ENCODE peak calls at places on chromosomes 6 and 20, in six cellular contexts. One of them, this sample, is unnamed.

GRCh38 chr20:63007722-63008488 is 1.1 kb upstream of the BHLHE23 start:
- DNase-seq in HL-60: no peak
- DNase-seq in aorta: no peak
- DNase-seq in hypothalamus: no peak
- DNase-seq in NCI-H1930: no peak
- DNase-seq in colonic mucosa: no peak
- DNase-seq in this sample: no peak

GRCh38 chr20:32918296-32918695 is 59.6 kb downstream of the EFCAB8 start:
- DNase-seq in aorta: peak
- DNase-seq in colonic mucosa: peak
- DNase-seq in hypothalamus: no peak
- DNase-seq in HL-60: no peak
- DNase-seq in NCI-H1930: no peak
- DNase-seq in this sample: no peak

GRCh38 chr20:45445805-45446562 is 23.6 kb upstream of the WFDC2 start:
- DNase-seq in aorta: no peak
- DNase-seq in colonic mucosa: peak
- DNase-seq in HL-60: no peak
- DNase-seq in NCI-H1930: no peak
- DNase-seq in hypothalamus: no peak
- DNase-seq in this sample: no peak

GRCh38 chr6:10418862-10419748 is 4.2 kb upstream of the TFAP2A start:
- DNase-seq in HL-60: no peak
- DNase-seq in NCI-H1930: no peak
- DNase-seq in hypothalamus: no peak
- DNase-seq in colonic mucosa: no peak
- DNase-seq in aorta: no peak
- DNase-seq in this sample: no peak

GRCh38 chr6:169668203-169668847 is 33.5 kb downstream of the WDR27 start:
- DNase-seq in aorta: no peak
- DNase-seq in HL-60: no peak
- DNase-seq in hypothalamus: no peak
- DNase-seq in colonic mucosa: no peak
- DNase-seq in NCI-H1930: no peak
- DNase-seq in this sample: no peak

GRCh38 chr20:10910535-10911239 is 236.9 kb upstream of the JAG1 start:
- DNase-seq in hypothalamus: no peak
- DNase-seq in colonic mucosa: no peak
- DNase-seq in HL-60: no peak
- DNase-seq in NCI-H1930: no peak
- DNase-seq in aorta: no peak
- DNase-seq in this sample: peak

GRCh38 chr6:99151634-99152344 is 197.7 kb downstream of the FAXC start:
- DNase-seq in HL-60: no peak
- DNase-seq in NCI-H1930: peak
- DNase-seq in colonic mucosa: peak
- DNase-seq in hypothalamus: no peak
- DNase-seq in aorta: no peak
- DNase-seq in this sample: peak

GRCh38 chr6:36126553-36127458 is 3.5 kb upstream of the MAPK13 start:
- DNase-seq in aorta: no peak
- DNase-seq in HL-60: no peak
- DNase-seq in NCI-H1930: no peak
- DNase-seq in colonic mucosa: no peak
- DNase-seq in hypothalamus: no peak
- DNase-seq in this sample: no peak

GRCh38 chr20:44888226-44889103 is 3.0 kb downstream of the YWHAB start:
- DNase-seq in colonic mucosa: no peak
- DNase-seq in aorta: no peak
- DNase-seq in HL-60: no peak
- DNase-seq in hypothalamus: no peak
- DNase-seq in NCI-H1930: no peak
- DNase-seq in this sample: no peak

GRCh38 chr6:51765230-51765629 is 322.2 kb downstream of the PKHD1 start:
- DNase-seq in aorta: no peak
- DNase-seq in colonic mucosa: no peak
- DNase-seq in NCI-H1930: no peak
- DNase-seq in hypothalamus: no peak
- DNase-seq in HL-60: no peak
- DNase-seq in this sample: no peak

GRCh38 chr6:77124604-77125003 is 338.7 kb downstream of the HTR1B start:
- DNase-seq in NCI-H1930: no peak
- DNase-seq in colonic mucosa: no peak
- DNase-seq in hypothalamus: no peak
- DNase-seq in HL-60: no peak
- DNase-seq in aorta: no peak
- DNase-seq in this sample: no peak

GRCh38 chr20:728022-728944 is 40.0 kb downstream of the SLC52A3 start:
- DNase-seq in aorta: peak
- DNase-seq in colonic mucosa: peak
- DNase-seq in NCI-H1930: peak
- DNase-seq in hypothalamus: no peak
- DNase-seq in HL-60: peak
- DNase-seq in this sample: peak

GRCh38 chr20:8777866-8778265 is 291.0 kb upstream of the PLCB4 start:
- DNase-seq in colonic mucosa: no peak
- DNase-seq in HL-60: no peak
- DNase-seq in hypothalamus: no peak
- DNase-seq in NCI-H1930: no peak
- DNase-seq in aorta: no peak
- DNase-seq in this sample: no peak

GRCh38 chr6:46453756-46454316 is 37.4 kb downstream of the RCAN2 start:
- DNase-seq in NCI-H1930: no peak
- DNase-seq in HL-60: no peak
- DNase-seq in aorta: no peak
- DNase-seq in hypothalamus: no peak
- DNase-seq in colonic mucosa: no peak
- DNase-seq in this sample: no peak

GRCh38 chr6:145086197-145086596 is 649.1 kb downstream of the EPM2A start:
- DNase-seq in HL-60: peak
- DNase-seq in colonic mucosa: no peak
- DNase-seq in hypothalamus: no peak
- DNase-seq in NCI-H1930: no peak
- DNase-seq in aorta: no peak
- DNase-seq in this sample: no peak

GRCh38 chr6:141169419-141169818 is 963.3 kb upstream of the GJE1 start:
- DNase-seq in aorta: no peak
- DNase-seq in HL-60: no peak
- DNase-seq in NCI-H1930: no peak
- DNase-seq in colonic mucosa: no peak
- DNase-seq in hypothalamus: no peak
- DNase-seq in this sample: no peak

GRCh38 chr6:136612666-136613389 is 62.6 kb upstream of the MAP7 start:
- DNase-seq in aorta: no peak
- DNase-seq in colonic mucosa: no peak
- DNase-seq in NCI-H1930: no peak
- DNase-seq in HL-60: no peak
- DNase-seq in hypothalamus: no peak
- DNase-seq in this sample: no peak

GRCh38 chr6:160435935-160436334 is 87.8 kb downstream of the SLC22A3 start:
- DNase-seq in NCI-H1930: no peak
- DNase-seq in HL-60: no peak
- DNase-seq in colonic mucosa: no peak
- DNase-seq in aorta: no peak
- DNase-seq in hypothalamus: no peak
- DNase-seq in this sample: no peak

GRCh38 chr6:13446371-13446770 is 41.0 kb downstream of the GFOD1 start:
- DNase-seq in hypothalamus: no peak
- DNase-seq in NCI-H1930: no peak
- DNase-seq in aorta: no peak
- DNase-seq in HL-60: no peak
- DNase-seq in colonic mucosa: no peak
- DNase-seq in this sample: no peak

GRCh38 chr20:32205502-32206382 is 1.8 kb downstream of the PLAGL2 start:
- DNase-seq in aorta: no peak
- DNase-seq in colonic mucosa: no peak
- DNase-seq in NCI-H1930: no peak
- DNase-seq in hypothalamus: no peak
- DNase-seq in HL-60: peak
- DNase-seq in this sample: no peak

GRCh38 chr20:43843096-43843964 is 71.3 kb upstream of the TOX2 start:
- DNase-seq in NCI-H1930: no peak
- DNase-seq in colonic mucosa: peak
- DNase-seq in aorta: no peak
- DNase-seq in HL-60: peak
- DNase-seq in hypothalamus: no peak
- DNase-seq in this sample: no peak

GRCh38 chr6:78947962-78948361 is 80.6 kb downstream of the IRAK1BP1 start:
- DNase-seq in HL-60: no peak
- DNase-seq in hypothalamus: no peak
- DNase-seq in colonic mucosa: no peak
- DNase-seq in aorta: no peak
- DNase-seq in NCI-H1930: no peak
- DNase-seq in this sample: no peak

GRCh38 chr6:161139766-161140553 is 133.9 kb downstream of the AGPAT4 start:
- DNase-seq in aorta: peak
- DNase-seq in colonic mucosa: peak
- DNase-seq in HL-60: no peak
- DNase-seq in hypothalamus: no peak
- DNase-seq in NCI-H1930: no peak
- DNase-seq in this sample: peak

GRCh38 chr20:31572042-31572700 is 32.9 kb upstream of the ID1 start:
- DNase-seq in aorta: no peak
- DNase-seq in hypothalamus: peak
- DNase-seq in colonic mucosa: no peak
- DNase-seq in NCI-H1930: peak
- DNase-seq in HL-60: no peak
- DNase-seq in this sample: peak

GRCh38 chr6:82875573-82876185 is 190.0 kb downstream of the UBE3D start:
- DNase-seq in aorta: no peak
- DNase-seq in colonic mucosa: no peak
- DNase-seq in hypothalamus: no peak
- DNase-seq in HL-60: no peak
- DNase-seq in NCI-H1930: no peak
- DNase-seq in this sample: no peak

GRCh38 chr20:63453029-63453523 is 19.4 kb downstream of the KCNQ2 start:
- DNase-seq in colonic mucosa: no peak
- DNase-seq in NCI-H1930: no peak
- DNase-seq in hypothalamus: no peak
- DNase-seq in aorta: no peak
- DNase-seq in HL-60: no peak
- DNase-seq in this sample: no peak

This sample was measured in left ventricle myocardium inferior.